ENCODE peak calls at places on chromosomes 13 and 19, in six cellular contexts. One of them, this sample, is unnamed.
A peak's percentile ranks its signal among the peaks of the same experiment; 100 is the strongest.

GRCh38 chr19:20422616-20423205 is 142.9 kb downstream of the ZNF737 start:
- DNase-seq in Calu3: no peak
- DNase-seq in pancreas: no peak
- DNase-seq in omental fat pad: no peak
- DNase-seq in kidney epithelial cell: no peak
- DNase-seq in mesothelial cell of epicardium: peak; percentile 38
- DNase-seq in this sample: peak; percentile 5

GRCh38 chr19:11418518-11419506 is at the start of gene RGL3:
- DNase-seq in pancreas: peak; percentile 86
- DNase-seq in omental fat pad: no peak
- DNase-seq in kidney epithelial cell: no peak
- DNase-seq in Calu3: peak; percentile 58
- DNase-seq in mesothelial cell of epicardium: peak; percentile 68
- DNase-seq in this sample: no peak

GRCh38 chr19:6448045-6448444 is 11.5 kb downstream of the SLC25A23 start:
- DNase-seq in mesothelial cell of epicardium: no peak
- DNase-seq in Calu3: no peak
- DNase-seq in kidney epithelial cell: no peak
- DNase-seq in pancreas: no peak
- DNase-seq in omental fat pad: no peak
- DNase-seq in this sample: no peak

GRCh38 chr19:1457892-1458291 is 8.0 kb downstream of the APC2 start:
- DNase-seq in Calu3: no peak
- DNase-seq in pancreas: peak; percentile 41
- DNase-seq in mesothelial cell of epicardium: no peak
- DNase-seq in kidney epithelial cell: no peak
- DNase-seq in omental fat pad: no peak
- DNase-seq in this sample: no peak

GRCh38 chr19:54183431-54183830 is 5.9 kb downstream of the MBOAT7 start:
- DNase-seq in omental fat pad: no peak
- DNase-seq in kidney epithelial cell: no peak
- DNase-seq in mesothelial cell of epicardium: no peak
- DNase-seq in Calu3: no peak
- DNase-seq in pancreas: no peak
- DNase-seq in this sample: no peak

GRCh38 chr13:73497430-73497829 is 438.6 kb downstream of the KLF5 start:
- DNase-seq in mesothelial cell of epicardium: no peak
- DNase-seq in pancreas: no peak
- DNase-seq in kidney epithelial cell: no peak
- DNase-seq in omental fat pad: no peak
- DNase-seq in Calu3: no peak
- DNase-seq in this sample: no peak

GRCh38 chr19:3642987-3643386 is 16.4 kb upstream of the CACTIN start:
- DNase-seq in Calu3: no peak
- DNase-seq in kidney epithelial cell: no peak
- DNase-seq in pancreas: no peak
- DNase-seq in omental fat pad: no peak
- DNase-seq in mesothelial cell of epicardium: no peak
- DNase-seq in this sample: no peak

GRCh38 chr13:111303559-111303958 is 16.9 kb upstream of the TEX29 start:
- DNase-seq in Calu3: no peak
- DNase-seq in kidney epithelial cell: no peak
- DNase-seq in pancreas: no peak
- DNase-seq in mesothelial cell of epicardium: no peak
- DNase-seq in omental fat pad: no peak
- DNase-seq in this sample: no peak

GRCh38 chr13:112895521-112896465 is 73.2 kb upstream of the MCF2L start:
- DNase-seq in omental fat pad: no peak
- DNase-seq in mesothelial cell of epicardium: no peak
- DNase-seq in Calu3: no peak
- DNase-seq in kidney epithelial cell: no peak
- DNase-seq in pancreas: peak; percentile 37
- DNase-seq in this sample: no peak

GRCh38 chr13:110466261-110466660 is 95.3 kb downstream of the RAB20 start:
- DNase-seq in Calu3: no peak
- DNase-seq in kidney epithelial cell: no peak
- DNase-seq in pancreas: no peak
- DNase-seq in omental fat pad: no peak
- DNase-seq in mesothelial cell of epicardium: no peak
- DNase-seq in this sample: no peak

GRCh38 chr13:73069206-73069815 is 10.5 kb downstream of the KLF5 start:
- DNase-seq in pancreas: no peak
- DNase-seq in kidney epithelial cell: no peak
- DNase-seq in Calu3: no peak
- DNase-seq in omental fat pad: no peak
- DNase-seq in mesothelial cell of epicardium: no peak
- DNase-seq in this sample: no peak

GRCh38 chr19:43618921-43619261 is 538 bp downstream of the ZNF428 start:
- DNase-seq in kidney epithelial cell: no peak
- DNase-seq in pancreas: no peak
- DNase-seq in Calu3: peak; percentile 41
- DNase-seq in mesothelial cell of epicardium: no peak
- DNase-seq in omental fat pad: no peak
- DNase-seq in this sample: no peak

GRCh38 chr13:112770504-112770903 is 80.7 kb downstream of the ATP11A start:
- DNase-seq in mesothelial cell of epicardium: no peak
- DNase-seq in omental fat pad: no peak
- DNase-seq in Calu3: no peak
- DNase-seq in kidney epithelial cell: no peak
- DNase-seq in pancreas: no peak
- DNase-seq in this sample: no peak

GRCh38 chr13:89925107-89925506 is 1422.4 kb upstream of the MIR17HG start:
- DNase-seq in mesothelial cell of epicardium: no peak
- DNase-seq in kidney epithelial cell: no peak
- DNase-seq in pancreas: no peak
- DNase-seq in Calu3: peak; percentile 1
- DNase-seq in omental fat pad: no peak
- DNase-seq in this sample: no peak

GRCh38 chr13:46489586-46490023 is 63.4 kb upstream of the LRCH1 start:
- DNase-seq in pancreas: no peak
- DNase-seq in kidney epithelial cell: peak; percentile 10
- DNase-seq in omental fat pad: no peak
- DNase-seq in mesothelial cell of epicardium: no peak
- DNase-seq in Calu3: no peak
- DNase-seq in this sample: no peak

GRCh38 chr13:88014527-88014926 is 343.4 kb downstream of the SLITRK5 start:
- DNase-seq in mesothelial cell of epicardium: no peak
- DNase-seq in Calu3: no peak
- DNase-seq in kidney epithelial cell: no peak
- DNase-seq in omental fat pad: no peak
- DNase-seq in pancreas: no peak
- DNase-seq in this sample: no peak

GRCh38 chr19:3365447-3366103 is 808 bp upstream of the NFIC start:
- DNase-seq in kidney epithelial cell: no peak
- DNase-seq in Calu3: peak; percentile 29
- DNase-seq in pancreas: peak; percentile 75
- DNase-seq in omental fat pad: no peak
- DNase-seq in mesothelial cell of epicardium: no peak
- DNase-seq in this sample: peak; percentile 75

GRCh38 chr19:38508507-38508906 is 75.0 kb downstream of the RYR1 start:
- DNase-seq in pancreas: no peak
- DNase-seq in kidney epithelial cell: no peak
- DNase-seq in omental fat pad: no peak
- DNase-seq in mesothelial cell of epicardium: no peak
- DNase-seq in Calu3: no peak
- DNase-seq in this sample: no peak

GRCh38 chr19:5927439-5927821 is 13.4 kb downstream of the CAPS start:
- DNase-seq in pancreas: no peak
- DNase-seq in omental fat pad: no peak
- DNase-seq in mesothelial cell of epicardium: no peak
- DNase-seq in Calu3: no peak
- DNase-seq in kidney epithelial cell: no peak
- DNase-seq in this sample: no peak

GRCh38 chr13:83386609-83387008 is 495.7 kb downstream of the SLITRK1 start:
- DNase-seq in kidney epithelial cell: no peak
- DNase-seq in mesothelial cell of epicardium: no peak
- DNase-seq in Calu3: no peak
- DNase-seq in pancreas: no peak
- DNase-seq in omental fat pad: no peak
- DNase-seq in this sample: no peak

GRCh38 chr13:28805193-28805819 is 14.8 kb upstream of the MTUS2 start:
- DNase-seq in omental fat pad: no peak
- DNase-seq in kidney epithelial cell: no peak
- DNase-seq in mesothelial cell of epicardium: no peak
- DNase-seq in pancreas: no peak
- DNase-seq in Calu3: peak; percentile 13
- DNase-seq in this sample: no peak

GRCh38 chr19:11324079-11324661 is 15.3 kb downstream of the RAB3D start:
- DNase-seq in kidney epithelial cell: peak; percentile 88
- DNase-seq in pancreas: no peak
- DNase-seq in omental fat pad: peak; percentile 46
- DNase-seq in mesothelial cell of epicardium: peak; percentile 67
- DNase-seq in Calu3: peak; percentile 75
- DNase-seq in this sample: peak; percentile 79

GRCh38 chr13:91904597-91904996 is 506.2 kb downstream of the GPC5 start:
- DNase-seq in omental fat pad: no peak
- DNase-seq in pancreas: no peak
- DNase-seq in mesothelial cell of epicardium: no peak
- DNase-seq in Calu3: no peak
- DNase-seq in kidney epithelial cell: peak; percentile 29
- DNase-seq in this sample: no peak

GRCh38 chr13:98565726-98566577 is 11.0 kb downstream of the STK24 start:
- DNase-seq in kidney epithelial cell: no peak
- DNase-seq in pancreas: peak; percentile 66
- DNase-seq in Calu3: peak; percentile 11
- DNase-seq in omental fat pad: no peak
- DNase-seq in mesothelial cell of epicardium: no peak
- DNase-seq in this sample: peak; percentile 42

GRCh38 chr13:86446311-86446710 is 647.1 kb upstream of the SLITRK6 start:
- DNase-seq in mesothelial cell of epicardium: no peak
- DNase-seq in Calu3: no peak
- DNase-seq in omental fat pad: no peak
- DNase-seq in pancreas: no peak
- DNase-seq in kidney epithelial cell: no peak
- DNase-seq in this sample: no peak

GRCh38 chr19:10861118-10861651 is 10.2 kb upstream of the CARM1 start:
- DNase-seq in mesothelial cell of epicardium: no peak
- DNase-seq in kidney epithelial cell: no peak
- DNase-seq in omental fat pad: no peak
- DNase-seq in Calu3: peak; percentile 29
- DNase-seq in pancreas: no peak
- DNase-seq in this sample: no peak

GRCh38 chr13:23086951-23087350 is 93.8 kb upstream of the SGCG start:
- DNase-seq in kidney epithelial cell: no peak
- DNase-seq in Calu3: no peak
- DNase-seq in mesothelial cell of epicardium: no peak
- DNase-seq in pancreas: no peak
- DNase-seq in omental fat pad: no peak
- DNase-seq in this sample: no peak

GRCh38 chr19:42088471-42089190 is 12.7 kb downstream of the ZNF574 start:
- DNase-seq in Calu3: no peak
- DNase-seq in pancreas: no peak
- DNase-seq in mesothelial cell of epicardium: no peak
- DNase-seq in kidney epithelial cell: no peak
- DNase-seq in omental fat pad: no peak
- DNase-seq in this sample: no peak

GRCh38 chr13:21583496-21583895 is 20.5 kb downstream of the MICU2 start:
- DNase-seq in Calu3: no peak
- DNase-seq in omental fat pad: no peak
- DNase-seq in kidney epithelial cell: no peak
- DNase-seq in pancreas: no peak
- DNase-seq in mesothelial cell of epicardium: no peak
- DNase-seq in this sample: no peak

GRCh38 chr19:3190921-3191805 is 5.4 kb downstream of the NCLN start:
- DNase-seq in mesothelial cell of epicardium: no peak
- DNase-seq in Calu3: no peak
- DNase-seq in kidney epithelial cell: no peak
- DNase-seq in pancreas: no peak
- DNase-seq in omental fat pad: no peak
- DNase-seq in this sample: no peak

GRCh38 chr13:21043898-21044297 is 17.5 kb downstream of the LATS2 start:
- DNase-seq in kidney epithelial cell: no peak
- DNase-seq in Calu3: no peak
- DNase-seq in pancreas: no peak
- DNase-seq in omental fat pad: no peak
- DNase-seq in mesothelial cell of epicardium: no peak
- DNase-seq in this sample: no peak

GRCh38 chr19:37172368-37173366 is at the start of gene ZNF585A:
- DNase-seq in mesothelial cell of epicardium: peak; percentile 87
- DNase-seq in omental fat pad: peak; percentile 61
- DNase-seq in Calu3: peak; percentile 88
- DNase-seq in pancreas: peak; percentile 84
- DNase-seq in kidney epithelial cell: peak; percentile 94
- DNase-seq in this sample: peak; percentile 90
- TF ChIP-seq CTCF in mesothelial cell of epicardium: no peak
- TF ChIP-seq CTCF in omental fat pad: no peak
- TF ChIP-seq CTCF in Calu3: no peak
- TF ChIP-seq CTCF in pancreas: no peak
- TF ChIP-seq CTCF in kidney epithelial cell: no peak
- TF ChIP-seq CTCF in this sample: no peak

GRCh38 chr13:27619711-27620376 is 485 bp downstream of the LNX2 start:
- DNase-seq in kidney epithelial cell: no peak
- DNase-seq in Calu3: peak; percentile 34
- DNase-seq in omental fat pad: no peak
- DNase-seq in pancreas: peak; percentile 79
- DNase-seq in mesothelial cell of epicardium: no peak
- DNase-seq in this sample: peak; percentile 57
- TF ChIP-seq CTCF in kidney epithelial cell: peak; percentile 7
- TF ChIP-seq CTCF in Calu3: peak; percentile 15
- TF ChIP-seq CTCF in omental fat pad: no peak
- TF ChIP-seq CTCF in pancreas: no peak
- TF ChIP-seq CTCF in mesothelial cell of epicardium: no peak
- TF ChIP-seq CTCF in this sample: peak; percentile 52

GRCh38 chr19:40691421-40692211 is 1.2 kb upstream of the NUMBL start:
- DNase-seq in pancreas: no peak
- DNase-seq in mesothelial cell of epicardium: no peak
- DNase-seq in kidney epithelial cell: no peak
- DNase-seq in Calu3: no peak
- DNase-seq in omental fat pad: no peak
- DNase-seq in this sample: peak; percentile 49
- TF ChIP-seq CTCF in pancreas: no peak
- TF ChIP-seq CTCF in mesothelial cell of epicardium: no peak
- TF ChIP-seq CTCF in kidney epithelial cell: no peak
- TF ChIP-seq CTCF in Calu3: no peak
- TF ChIP-seq CTCF in omental fat pad: no peak
- TF ChIP-seq CTCF in this sample: no peak

GRCh38 chr19:12685831-12686230 is 2.0 kb upstream of the GNG14 start:
- DNase-seq in Calu3: no peak
- DNase-seq in mesothelial cell of epicardium: no peak
- DNase-seq in omental fat pad: no peak
- DNase-seq in kidney epithelial cell: no peak
- DNase-seq in pancreas: no peak
- DNase-seq in this sample: no peak

GRCh38 chr19:12680034-12680433 is 1.6 kb downstream of the DHPS start:
- DNase-seq in Calu3: no peak
- DNase-seq in omental fat pad: no peak
- DNase-seq in mesothelial cell of epicardium: no peak
- DNase-seq in pancreas: no peak
- DNase-seq in kidney epithelial cell: no peak
- DNase-seq in this sample: no peak

GRCh38 chr19:12676928-12677327 is 4.8 kb downstream of the DHPS start:
- DNase-seq in Calu3: no peak
- DNase-seq in pancreas: no peak
- DNase-seq in mesothelial cell of epicardium: no peak
- DNase-seq in omental fat pad: no peak
- DNase-seq in kidney epithelial cell: no peak
- DNase-seq in this sample: no peak

GRCh38 chr19:12676384-12676792 is 5.3 kb downstream of the DHPS start:
- DNase-seq in pancreas: peak; percentile 94
- DNase-seq in Calu3: peak; percentile 89
- DNase-seq in mesothelial cell of epicardium: peak; percentile 92
- DNase-seq in kidney epithelial cell: peak; percentile 25
- DNase-seq in omental fat pad: peak; percentile 92
- DNase-seq in this sample: peak; percentile 70

GRCh38 chr19:12681074-12681987 is at the start of gene DHPS:
- DNase-seq in omental fat pad: peak; percentile 70
- DNase-seq in kidney epithelial cell: peak; percentile 92
- DNase-seq in mesothelial cell of epicardium: peak; percentile 85
- DNase-seq in pancreas: peak; percentile 85
- DNase-seq in Calu3: peak; percentile 81
- DNase-seq in this sample: peak; percentile 94
- TF ChIP-seq CTCF in omental fat pad: no peak
- TF ChIP-seq CTCF in kidney epithelial cell: no peak
- TF ChIP-seq CTCF in mesothelial cell of epicardium: no peak
- TF ChIP-seq CTCF in pancreas: no peak
- TF ChIP-seq CTCF in Calu3: no peak
- TF ChIP-seq CTCF in this sample: no peak